ENCODE peak calls at places on chromosomes 7 and 10, in eight cellular contexts. One of them, this sample, is unnamed.

GRCh38 chr10:113742466-113742865 is 9.0 kb upstream of the PLEKHS1 start:
- DNase-seq in A549: no peak
- DNase-seq in SK-N-SH: no peak
- DNase-seq in stomach: no peak
- DNase-seq in sigmoid colon: no peak
- DNase-seq in suprapubic skin: no peak
- DNase-seq in ovary: no peak
- DNase-seq in transverse colon: no peak
- DNase-seq in this sample: no peak

GRCh38 chr10:66941491-66941890 is 15.7 kb downstream of the LRRTM3 start:
- DNase-seq in A549: no peak
- DNase-seq in SK-N-SH: no peak
- DNase-seq in stomach: no peak
- DNase-seq in sigmoid colon: no peak
- DNase-seq in suprapubic skin: no peak
- DNase-seq in ovary: peak
- DNase-seq in transverse colon: no peak
- DNase-seq in this sample: no peak

GRCh38 chr10:59098811-59099452 is 77.5 kb upstream of the PHYHIPL start:
- DNase-seq in A549: no peak
- DNase-seq in SK-N-SH: peak
- DNase-seq in stomach: no peak
- DNase-seq in sigmoid colon: no peak
- DNase-seq in suprapubic skin: no peak
- DNase-seq in ovary: no peak
- DNase-seq in transverse colon: no peak
- DNase-seq in this sample: no peak

GRCh38 chr7:149494738-149495368 is 2.8 kb downstream of the ZNF746 start:
- DNase-seq in A549: peak
- DNase-seq in SK-N-SH: no peak
- DNase-seq in stomach: no peak
- DNase-seq in sigmoid colon: no peak
- DNase-seq in suprapubic skin: no peak
- DNase-seq in ovary: no peak
- DNase-seq in transverse colon: no peak
- DNase-seq in this sample: no peak

GRCh38 chr10:98332623-98333269 is 64.8 kb upstream of the LOXL4 start:
- DNase-seq in A549: peak
- DNase-seq in SK-N-SH: no peak
- DNase-seq in stomach: no peak
- DNase-seq in sigmoid colon: no peak
- DNase-seq in suprapubic skin: no peak
- DNase-seq in ovary: no peak
- DNase-seq in transverse colon: no peak
- DNase-seq in this sample: no peak

GRCh38 chr10:112435013-112435619 is 11.6 kb downstream of the ZDHHC6 start:
- DNase-seq in A549: peak
- DNase-seq in SK-N-SH: no peak
- DNase-seq in stomach: no peak
- DNase-seq in sigmoid colon: no peak
- DNase-seq in suprapubic skin: no peak
- DNase-seq in ovary: no peak
- DNase-seq in transverse colon: no peak
- DNase-seq in this sample: no peak

GRCh38 chr10:30631188-30631587 is 1.6 kb upstream of the LYZL2 start:
- DNase-seq in A549: no peak
- DNase-seq in SK-N-SH: no peak
- DNase-seq in stomach: no peak
- DNase-seq in sigmoid colon: no peak
- DNase-seq in suprapubic skin: no peak
- DNase-seq in ovary: no peak
- DNase-seq in transverse colon: no peak
- DNase-seq in this sample: no peak

GRCh38 chr10:85177767-85178166 is 849.4 kb downstream of the CCSER2 start:
- DNase-seq in A549: no peak
- DNase-seq in SK-N-SH: no peak
- DNase-seq in stomach: no peak
- DNase-seq in sigmoid colon: no peak
- DNase-seq in suprapubic skin: no peak
- DNase-seq in ovary: no peak
- DNase-seq in transverse colon: no peak
- DNase-seq in this sample: no peak

GRCh38 chr10:49265885-49266284 is 33.1 kb upstream of the C10orf71 start:
- DNase-seq in A549: no peak
- DNase-seq in SK-N-SH: no peak
- DNase-seq in stomach: no peak
- DNase-seq in sigmoid colon: no peak
- DNase-seq in suprapubic skin: no peak
- DNase-seq in ovary: no peak
- DNase-seq in transverse colon: no peak
- DNase-seq in this sample: no peak

GRCh38 chr10:34403512-34403911 is 411.6 kb downstream of the PARD3 start:
- DNase-seq in A549: peak
- DNase-seq in SK-N-SH: no peak
- DNase-seq in stomach: no peak
- DNase-seq in sigmoid colon: no peak
- DNase-seq in suprapubic skin: no peak
- DNase-seq in ovary: no peak
- DNase-seq in transverse colon: no peak
- DNase-seq in this sample: no peak

GRCh38 chr10:103668351-103669242 is 175.1 kb downstream of the NEURL1 start:
- DNase-seq in A549: no peak
- DNase-seq in SK-N-SH: no peak
- DNase-seq in stomach: peak
- DNase-seq in sigmoid colon: peak
- DNase-seq in suprapubic skin: peak
- DNase-seq in ovary: peak
- DNase-seq in transverse colon: peak
- DNase-seq in this sample: peak

GRCh38 chr10:65358565-65358964 is 1567.3 kb upstream of the LRRTM3 start:
- DNase-seq in A549: peak
- DNase-seq in SK-N-SH: peak
- DNase-seq in stomach: no peak
- DNase-seq in sigmoid colon: no peak
- DNase-seq in suprapubic skin: no peak
- DNase-seq in ovary: no peak
- DNase-seq in transverse colon: no peak
- DNase-seq in this sample: no peak

GRCh38 chr10:113997428-113997827 is 46.2 kb upstream of the ADRB1 start:
- DNase-seq in A549: no peak
- DNase-seq in SK-N-SH: no peak
- DNase-seq in stomach: no peak
- DNase-seq in sigmoid colon: peak
- DNase-seq in suprapubic skin: no peak
- DNase-seq in ovary: no peak
- DNase-seq in transverse colon: peak
- DNase-seq in this sample: no peak

GRCh38 chr7:151078233-151079040 is 2.2 kb downstream of the FASTK start:
- DNase-seq in A549: no peak
- DNase-seq in SK-N-SH: no peak
- DNase-seq in stomach: no peak
- DNase-seq in sigmoid colon: peak
- DNase-seq in suprapubic skin: peak
- DNase-seq in ovary: no peak
- DNase-seq in transverse colon: no peak
- DNase-seq in this sample: no peak

GRCh38 chr7:4700577-4701235 is 18.6 kb downstream of the FOXK1 start:
- DNase-seq in A549: peak
- DNase-seq in SK-N-SH: no peak
- DNase-seq in stomach: no peak
- DNase-seq in sigmoid colon: no peak
- DNase-seq in suprapubic skin: no peak
- DNase-seq in ovary: no peak
- DNase-seq in transverse colon: no peak
- DNase-seq in this sample: no peak

GRCh38 chr7:80273327-80273726 is 138.7 kb downstream of the GNAI1 start:
- DNase-seq in A549: no peak
- DNase-seq in SK-N-SH: no peak
- DNase-seq in stomach: no peak
- DNase-seq in sigmoid colon: no peak
- DNase-seq in suprapubic skin: no peak
- DNase-seq in ovary: no peak
- DNase-seq in transverse colon: no peak
- DNase-seq in this sample: no peak

GRCh38 chr7:128137096-128137655 is 103.9 kb upstream of the LEP start:
- DNase-seq in A549: no peak
- DNase-seq in SK-N-SH: no peak
- DNase-seq in stomach: no peak
- DNase-seq in sigmoid colon: no peak
- DNase-seq in suprapubic skin: no peak
- DNase-seq in ovary: no peak
- DNase-seq in transverse colon: no peak
- DNase-seq in this sample: no peak

GRCh38 chr10:110610308-110610774 is 33.8 kb upstream of the RBM20 start:
- DNase-seq in A549: peak
- DNase-seq in SK-N-SH: peak
- DNase-seq in stomach: no peak
- DNase-seq in sigmoid colon: no peak
- DNase-seq in suprapubic skin: no peak
- DNase-seq in ovary: peak
- DNase-seq in transverse colon: peak
- DNase-seq in this sample: peak

DNA sequence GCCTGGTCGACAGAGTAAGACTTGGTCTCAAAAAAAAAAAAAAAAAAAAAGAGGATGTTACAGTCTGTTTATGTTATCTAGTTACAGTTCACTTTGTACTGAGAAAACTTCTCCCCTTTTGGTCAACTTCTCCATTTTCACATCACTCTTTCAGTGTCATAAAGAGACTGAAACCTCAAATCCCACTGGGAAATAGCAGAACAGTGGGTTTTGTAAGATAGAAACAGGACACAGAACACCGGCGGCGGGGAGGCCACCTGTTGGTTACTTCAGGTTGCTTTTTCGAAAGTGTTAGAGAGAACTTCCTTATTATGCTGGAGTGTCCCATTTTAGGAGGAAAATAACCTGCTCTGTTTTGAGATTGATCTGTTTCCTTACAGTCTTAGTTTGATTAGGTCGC is 296.2 kb downstream of the SDK1 start:
- DNase-seq in A549: no peak
- DNase-seq in SK-N-SH: no peak
- DNase-seq in stomach: no peak
- DNase-seq in sigmoid colon: no peak
- DNase-seq in suprapubic skin: no peak
- DNase-seq in ovary: no peak
- DNase-seq in transverse colon: no peak
- DNase-seq in this sample: no peak
- TF ChIP-seq CTCF in A549: no peak
- TF ChIP-seq CTCF in SK-N-SH: no peak
- TF ChIP-seq CTCF in stomach: no peak
- TF ChIP-seq CTCF in sigmoid colon: no peak
- TF ChIP-seq CTCF in suprapubic skin: no peak
- TF ChIP-seq CTCF in ovary: no peak
- TF ChIP-seq CTCF in transverse colon: no peak
- TF ChIP-seq CTCF in this sample: no peak

GRCh38 chr10:108060246-108060645 is 895.7 kb upstream of the SORCS1 start:
- DNase-seq in A549: no peak
- DNase-seq in SK-N-SH: no peak
- DNase-seq in stomach: no peak
- DNase-seq in sigmoid colon: no peak
- DNase-seq in suprapubic skin: no peak
- DNase-seq in ovary: no peak
- DNase-seq in transverse colon: no peak
- DNase-seq in this sample: no peak
- H3K27ac ChIP-seq in A549: no peak
- H3K27ac ChIP-seq in SK-N-SH: no peak
- H3K27ac ChIP-seq in stomach: no peak
- H3K27ac ChIP-seq in sigmoid colon: no peak
- H3K27ac ChIP-seq in suprapubic skin: no peak
- H3K27ac ChIP-seq in ovary: no peak
- H3K27ac ChIP-seq in transverse colon: no peak
- H3K27ac ChIP-seq in this sample: no peak

DNA sequence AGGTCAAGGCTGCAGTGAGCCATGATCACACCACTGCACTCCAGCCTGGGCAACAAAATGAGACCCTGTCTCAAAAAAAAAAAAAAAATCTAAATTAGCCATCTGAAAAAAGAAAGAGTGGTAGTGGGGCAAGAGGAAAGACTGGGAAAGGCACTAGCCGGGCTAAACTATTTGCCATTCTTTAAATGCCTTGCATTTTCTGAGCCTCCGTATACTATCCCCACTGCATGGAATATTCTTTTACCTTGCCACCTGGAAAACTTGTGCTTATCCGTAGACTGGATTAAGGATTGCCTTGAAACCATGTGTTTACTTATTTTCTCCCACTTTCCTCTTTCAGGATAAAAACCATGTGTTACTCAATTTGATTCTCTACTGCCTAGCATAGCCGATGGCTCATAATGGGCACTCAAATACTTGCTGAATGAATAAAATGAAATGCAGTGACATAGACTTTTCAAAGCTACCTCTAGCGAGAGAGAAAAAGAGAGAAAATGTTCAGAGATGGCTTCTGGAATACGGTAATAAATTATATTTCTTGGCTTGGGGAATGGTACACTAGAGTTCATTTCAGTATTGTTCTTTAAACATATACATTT is 30.6 kb downstream of the HYCC1 start:
- DNase-seq in A549: no peak
- DNase-seq in SK-N-SH: no peak
- DNase-seq in stomach: no peak
- DNase-seq in sigmoid colon: no peak
- DNase-seq in suprapubic skin: no peak
- DNase-seq in ovary: no peak
- DNase-seq in transverse colon: no peak
- DNase-seq in this sample: no peak
- TF ChIP-seq EP300 in A549: no peak
- TF ChIP-seq EP300 in SK-N-SH: no peak
- TF ChIP-seq EP300 in stomach: no peak
- TF ChIP-seq EP300 in sigmoid colon: no peak
- TF ChIP-seq EP300 in suprapubic skin: no peak
- TF ChIP-seq EP300 in ovary: no peak
- TF ChIP-seq EP300 in transverse colon: no peak
- TF ChIP-seq EP300 in this sample: no peak

GRCh38 chr7:134941947-134942346 is 44.4 kb upstream of the AGBL3 start:
- DNase-seq in A549: no peak
- DNase-seq in SK-N-SH: no peak
- DNase-seq in stomach: peak
- DNase-seq in sigmoid colon: no peak
- DNase-seq in suprapubic skin: no peak
- DNase-seq in ovary: no peak
- DNase-seq in transverse colon: no peak
- DNase-seq in this sample: no peak

GRCh38 chr7:134945711-134946110 is 40.6 kb upstream of the AGBL3 start:
- DNase-seq in A549: no peak
- DNase-seq in SK-N-SH: no peak
- DNase-seq in stomach: no peak
- DNase-seq in sigmoid colon: no peak
- DNase-seq in suprapubic skin: no peak
- DNase-seq in ovary: no peak
- DNase-seq in transverse colon: no peak
- DNase-seq in this sample: no peak

GRCh38 chr7:134942690-134943466 is 43.4 kb upstream of the AGBL3 start:
- DNase-seq in A549: no peak
- DNase-seq in SK-N-SH: no peak
- DNase-seq in stomach: no peak
- DNase-seq in sigmoid colon: no peak
- DNase-seq in suprapubic skin: no peak
- DNase-seq in ovary: no peak
- DNase-seq in transverse colon: no peak
- DNase-seq in this sample: no peak

GRCh38 chr7:134946260-134946659 is 40.0 kb upstream of the AGBL3 start:
- DNase-seq in A549: no peak
- DNase-seq in SK-N-SH: no peak
- DNase-seq in stomach: no peak
- DNase-seq in sigmoid colon: no peak
- DNase-seq in suprapubic skin: no peak
- DNase-seq in ovary: no peak
- DNase-seq in transverse colon: no peak
- DNase-seq in this sample: no peak

GRCh38 chr7:134943785-134944400 is 42.4 kb upstream of the AGBL3 start:
- DNase-seq in A549: peak
- DNase-seq in SK-N-SH: peak
- DNase-seq in stomach: no peak
- DNase-seq in sigmoid colon: no peak
- DNase-seq in suprapubic skin: no peak
- DNase-seq in ovary: no peak
- DNase-seq in transverse colon: no peak
- DNase-seq in this sample: no peak
- TF ChIP-seq CTCF in A549: peak
- TF ChIP-seq CTCF in SK-N-SH: peak
- TF ChIP-seq CTCF in stomach: no peak
- TF ChIP-seq CTCF in sigmoid colon: no peak
- TF ChIP-seq CTCF in suprapubic skin: no peak
- TF ChIP-seq CTCF in ovary: no peak
- TF ChIP-seq CTCF in transverse colon: no peak
- TF ChIP-seq CTCF in this sample: peak